ENCODE peak calls at places on chromosome 3, in eight cellular contexts. One of them, this sample, is unnamed.

GRCh38 chr3:149010504-149010951 is 19.2 kb downstream of the GYG1 start:
- DNase-seq in bronchial epithelial cell: no peak
- DNase-seq in astrocyte of the spinal cord: no peak
- DNase-seq in LHCN-M2: no peak
- DNase-seq in fibroblast of pulmonary artery: peak; percentile 65
- DNase-seq in Right ventricle myocardium superior: no peak
- DNase-seq in M059J: no peak
- DNase-seq in DMS153: no peak
- DNase-seq in this sample: no peak

GRCh38 chr3:17640466-17640865 is 102.0 kb downstream of the TBC1D5 start:
- DNase-seq in bronchial epithelial cell: peak; percentile 56
- DNase-seq in astrocyte of the spinal cord: peak; percentile 45
- DNase-seq in LHCN-M2: peak; percentile 56
- DNase-seq in fibroblast of pulmonary artery: peak; percentile 39
- DNase-seq in Right ventricle myocardium superior: no peak
- DNase-seq in M059J: peak; percentile 44
- DNase-seq in DMS153: no peak
- DNase-seq in this sample: peak; percentile 38

GRCh38 chr3:38649500-38650247 is at the start of gene SCN5A:
- DNase-seq in bronchial epithelial cell: no peak
- DNase-seq in astrocyte of the spinal cord: no peak
- DNase-seq in LHCN-M2: peak; percentile 51
- DNase-seq in fibroblast of pulmonary artery: peak; percentile 12
- DNase-seq in Right ventricle myocardium superior: peak; percentile 73
- DNase-seq in M059J: peak; percentile 31
- DNase-seq in DMS153: no peak
- DNase-seq in this sample: peak; percentile 51

GRCh38 chr3:129366312-129366831 is 62.1 kb downstream of the EFCAB12 start:
- DNase-seq in bronchial epithelial cell: no peak
- DNase-seq in astrocyte of the spinal cord: no peak
- DNase-seq in LHCN-M2: no peak
- DNase-seq in fibroblast of pulmonary artery: no peak
- DNase-seq in Right ventricle myocardium superior: no peak
- DNase-seq in M059J: no peak
- DNase-seq in DMS153: no peak
- DNase-seq in this sample: no peak

GRCh38 chr3:186255703-186256331 is 106.2 kb downstream of the DGKG start:
- DNase-seq in bronchial epithelial cell: peak; percentile 55
- DNase-seq in astrocyte of the spinal cord: no peak
- DNase-seq in LHCN-M2: no peak
- DNase-seq in fibroblast of pulmonary artery: no peak
- DNase-seq in Right ventricle myocardium superior: no peak
- DNase-seq in M059J: no peak
- DNase-seq in DMS153: no peak
- DNase-seq in this sample: no peak

GRCh38 chr3:49994476-49994875 is 54.5 kb downstream of the RBM6 start:
- DNase-seq in bronchial epithelial cell: no peak
- DNase-seq in astrocyte of the spinal cord: no peak
- DNase-seq in LHCN-M2: no peak
- DNase-seq in fibroblast of pulmonary artery: no peak
- DNase-seq in Right ventricle myocardium superior: no peak
- DNase-seq in M059J: no peak
- DNase-seq in DMS153: no peak
- DNase-seq in this sample: no peak

GRCh38 chr3:63228677-63229076 is 49.4 kb upstream of the SYNPR start:
- DNase-seq in bronchial epithelial cell: peak; percentile 56
- DNase-seq in astrocyte of the spinal cord: peak; percentile 31
- DNase-seq in LHCN-M2: peak; percentile 63
- DNase-seq in fibroblast of pulmonary artery: peak; percentile 43
- DNase-seq in Right ventricle myocardium superior: no peak
- DNase-seq in M059J: peak; percentile 42
- DNase-seq in DMS153: peak; percentile 18
- DNase-seq in this sample: peak; percentile 18

GRCh38 chr3:79019137-79019923 is 748.5 kb downstream of the ROBO1 start:
- DNase-seq in bronchial epithelial cell: peak; percentile 86
- DNase-seq in astrocyte of the spinal cord: peak; percentile 96
- DNase-seq in LHCN-M2: peak; percentile 88
- DNase-seq in fibroblast of pulmonary artery: peak; percentile 94
- DNase-seq in Right ventricle myocardium superior: peak; percentile 81
- DNase-seq in M059J: peak; percentile 80
- DNase-seq in DMS153: peak; percentile 77
- DNase-seq in this sample: peak; percentile 25

GRCh38 chr3:72892081-72892763 is 4.4 kb downstream of the GXYLT2 start:
- DNase-seq in bronchial epithelial cell: peak; percentile 90
- DNase-seq in astrocyte of the spinal cord: peak; percentile 89
- DNase-seq in LHCN-M2: peak; percentile 89
- DNase-seq in fibroblast of pulmonary artery: peak; percentile 95
- DNase-seq in Right ventricle myocardium superior: no peak
- DNase-seq in M059J: peak; percentile 54
- DNase-seq in DMS153: no peak
- DNase-seq in this sample: peak; percentile 32

GRCh38 chr3:52317601-52318000 is 1.5 kb downstream of the DNAH1 start:
- DNase-seq in bronchial epithelial cell: peak; percentile 68
- DNase-seq in astrocyte of the spinal cord: peak; percentile 23
- DNase-seq in LHCN-M2: no peak
- DNase-seq in fibroblast of pulmonary artery: peak; percentile 24
- DNase-seq in Right ventricle myocardium superior: peak; percentile 78
- DNase-seq in M059J: no peak
- DNase-seq in DMS153: peak; percentile 52
- DNase-seq in this sample: peak; percentile 54

GRCh38 chr3:4738737-4739274 is 240.4 kb upstream of the BHLHE40 start:
- DNase-seq in bronchial epithelial cell: peak; percentile 47
- DNase-seq in astrocyte of the spinal cord: no peak
- DNase-seq in LHCN-M2: no peak
- DNase-seq in fibroblast of pulmonary artery: no peak
- DNase-seq in Right ventricle myocardium superior: no peak
- DNase-seq in M059J: peak; percentile 83
- DNase-seq in DMS153: no peak
- DNase-seq in this sample: no peak

GRCh38 chr3:128555098-128555825 is 62.3 kb upstream of the GATA2 start:
- DNase-seq in bronchial epithelial cell: peak; percentile 4
- DNase-seq in astrocyte of the spinal cord: no peak
- DNase-seq in LHCN-M2: no peak
- DNase-seq in fibroblast of pulmonary artery: peak; percentile 26
- DNase-seq in Right ventricle myocardium superior: peak; percentile 76
- DNase-seq in M059J: no peak
- DNase-seq in DMS153: no peak
- DNase-seq in this sample: peak; percentile 86

GRCh38 chr3:112445839-112446238 is 53.4 kb downstream of the BTLA start:
- DNase-seq in bronchial epithelial cell: no peak
- DNase-seq in astrocyte of the spinal cord: no peak
- DNase-seq in LHCN-M2: peak; percentile 6
- DNase-seq in fibroblast of pulmonary artery: peak; percentile 64
- DNase-seq in Right ventricle myocardium superior: no peak
- DNase-seq in M059J: no peak
- DNase-seq in DMS153: no peak
- DNase-seq in this sample: no peak

GRCh38 chr3:55709411-55709997 is 222.4 kb upstream of the WNT5A start:
- DNase-seq in bronchial epithelial cell: no peak
- DNase-seq in astrocyte of the spinal cord: no peak
- DNase-seq in LHCN-M2: no peak
- DNase-seq in fibroblast of pulmonary artery: no peak
- DNase-seq in Right ventricle myocardium superior: no peak
- DNase-seq in M059J: no peak
- DNase-seq in DMS153: no peak
- DNase-seq in this sample: no peak

GRCh38 chr3:193080821-193081220 is 160.2 kb upstream of the PLAAT1 start:
- DNase-seq in bronchial epithelial cell: no peak
- DNase-seq in astrocyte of the spinal cord: no peak
- DNase-seq in LHCN-M2: no peak
- DNase-seq in fibroblast of pulmonary artery: no peak
- DNase-seq in Right ventricle myocardium superior: no peak
- DNase-seq in M059J: no peak
- DNase-seq in DMS153: no peak
- DNase-seq in this sample: no peak

GRCh38 chr3:24264748-24265158 is 229.9 kb downstream of the THRB start:
- DNase-seq in bronchial epithelial cell: peak; percentile 57
- DNase-seq in astrocyte of the spinal cord: peak; percentile 43
- DNase-seq in LHCN-M2: peak; percentile 32
- DNase-seq in fibroblast of pulmonary artery: peak; percentile 70
- DNase-seq in Right ventricle myocardium superior: no peak
- DNase-seq in M059J: peak; percentile 31
- DNase-seq in DMS153: no peak
- DNase-seq in this sample: peak; percentile 73

GRCh38 chr3:142660379-142660778 is 63.5 kb upstream of the TRPC1 start:
- DNase-seq in bronchial epithelial cell: no peak
- DNase-seq in astrocyte of the spinal cord: no peak
- DNase-seq in LHCN-M2: no peak
- DNase-seq in fibroblast of pulmonary artery: no peak
- DNase-seq in Right ventricle myocardium superior: no peak
- DNase-seq in M059J: no peak
- DNase-seq in DMS153: no peak
- DNase-seq in this sample: no peak

GRCh38 chr3:185046623-185047022 is 106.2 kb downstream of the C3orf70 start:
- DNase-seq in bronchial epithelial cell: no peak
- DNase-seq in astrocyte of the spinal cord: no peak
- DNase-seq in LHCN-M2: no peak
- DNase-seq in fibroblast of pulmonary artery: no peak
- DNase-seq in Right ventricle myocardium superior: no peak
- DNase-seq in M059J: no peak
- DNase-seq in DMS153: no peak
- DNase-seq in this sample: no peak

GRCh38 chr3:40037582-40037981 is 228.2 kb downstream of the MYRIP start:
- DNase-seq in bronchial epithelial cell: no peak
- DNase-seq in astrocyte of the spinal cord: no peak
- DNase-seq in LHCN-M2: no peak
- DNase-seq in fibroblast of pulmonary artery: no peak
- DNase-seq in Right ventricle myocardium superior: no peak
- DNase-seq in M059J: no peak
- DNase-seq in DMS153: no peak
- DNase-seq in this sample: no peak

GRCh38 chr3:73568371-73568862 is 56.3 kb downstream of the PDZRN3 start:
- DNase-seq in bronchial epithelial cell: no peak
- DNase-seq in astrocyte of the spinal cord: no peak
- DNase-seq in LHCN-M2: no peak
- DNase-seq in fibroblast of pulmonary artery: no peak
- DNase-seq in Right ventricle myocardium superior: no peak
- DNase-seq in M059J: no peak
- DNase-seq in DMS153: no peak
- DNase-seq in this sample: no peak

GRCh38 chr3:55482496-55483195 is 4.5 kb downstream of the WNT5A start:
- DNase-seq in bronchial epithelial cell: no peak
- DNase-seq in astrocyte of the spinal cord: peak; percentile 75
- DNase-seq in LHCN-M2: no peak
- DNase-seq in fibroblast of pulmonary artery: no peak
- DNase-seq in Right ventricle myocardium superior: no peak
- DNase-seq in M059J: peak; percentile 38
- DNase-seq in DMS153: no peak
- DNase-seq in this sample: no peak

GRCh38 chr3:11498646-11499045 is 145.1 kb downstream of the VGLL4 start:
- DNase-seq in bronchial epithelial cell: peak; percentile 68
- DNase-seq in astrocyte of the spinal cord: peak; percentile 77
- DNase-seq in LHCN-M2: peak; percentile 60
- DNase-seq in fibroblast of pulmonary artery: peak; percentile 87
- DNase-seq in Right ventricle myocardium superior: peak; percentile 81
- DNase-seq in M059J: peak; percentile 83
- DNase-seq in DMS153: no peak
- DNase-seq in this sample: peak; percentile 78

GRCh38 chr3:123008808-123009207 is 18.8 kb downstream of the SEMA5B start:
- DNase-seq in bronchial epithelial cell: no peak
- DNase-seq in astrocyte of the spinal cord: no peak
- DNase-seq in LHCN-M2: no peak
- DNase-seq in fibroblast of pulmonary artery: no peak
- DNase-seq in Right ventricle myocardium superior: no peak
- DNase-seq in M059J: no peak
- DNase-seq in DMS153: no peak
- DNase-seq in this sample: no peak

GRCh38 chr3:131020122-131020693 is 6.4 kb downstream of the ASTE1 start:
- DNase-seq in bronchial epithelial cell: no peak
- DNase-seq in astrocyte of the spinal cord: no peak
- DNase-seq in LHCN-M2: peak; percentile 74
- DNase-seq in fibroblast of pulmonary artery: no peak
- DNase-seq in Right ventricle myocardium superior: no peak
- DNase-seq in M059J: no peak
- DNase-seq in DMS153: no peak
- DNase-seq in this sample: no peak

GRCh38 chr3:38084019-38084968 is 45.3 kb downstream of the DLEC1 start:
- DNase-seq in bronchial epithelial cell: no peak
- DNase-seq in astrocyte of the spinal cord: peak; percentile 31
- DNase-seq in LHCN-M2: peak; percentile 31
- DNase-seq in fibroblast of pulmonary artery: peak; percentile 41
- DNase-seq in Right ventricle myocardium superior: peak; percentile 41
- DNase-seq in M059J: peak; percentile 49
- DNase-seq in DMS153: no peak
- DNase-seq in this sample: no peak

GRCh38 chr3:58092516-58092915 is 84.3 kb downstream of the FLNB start:
- DNase-seq in bronchial epithelial cell: no peak
- DNase-seq in astrocyte of the spinal cord: no peak
- DNase-seq in LHCN-M2: no peak
- DNase-seq in fibroblast of pulmonary artery: peak; percentile 35
- DNase-seq in Right ventricle myocardium superior: no peak
- DNase-seq in M059J: no peak
- DNase-seq in DMS153: no peak
- DNase-seq in this sample: no peak

GRCh38 chr3:13308406-13308805 is 111.7 kb downstream of the NUP210 start:
- DNase-seq in bronchial epithelial cell: peak; percentile 47
- DNase-seq in astrocyte of the spinal cord: peak; percentile 42
- DNase-seq in LHCN-M2: no peak
- DNase-seq in fibroblast of pulmonary artery: peak; percentile 31
- DNase-seq in Right ventricle myocardium superior: peak; percentile 20
- DNase-seq in M059J: peak; percentile 9
- DNase-seq in DMS153: no peak
- DNase-seq in this sample: peak; percentile 64

GRCh38 chr3:179027326-179027900 is 44.2 kb downstream of the ZMAT3 start:
- DNase-seq in bronchial epithelial cell: no peak
- DNase-seq in astrocyte of the spinal cord: peak; percentile 79
- DNase-seq in LHCN-M2: peak; percentile 66
- DNase-seq in fibroblast of pulmonary artery: peak; percentile 64
- DNase-seq in Right ventricle myocardium superior: no peak
- DNase-seq in M059J: peak; percentile 15
- DNase-seq in DMS153: no peak
- DNase-seq in this sample: no peak

GRCh38 chr3:27914199-27914598 is 192.1 kb upstream of the EOMES start:
- DNase-seq in bronchial epithelial cell: no peak
- DNase-seq in astrocyte of the spinal cord: no peak
- DNase-seq in LHCN-M2: peak; percentile 18
- DNase-seq in fibroblast of pulmonary artery: peak; percentile 7
- DNase-seq in Right ventricle myocardium superior: no peak
- DNase-seq in M059J: peak; percentile 2
- DNase-seq in DMS153: no peak
- DNase-seq in this sample: no peak

GRCh38 chr3:194875581-194876402 is 190.1 kb downstream of the FAM43A start:
- DNase-seq in bronchial epithelial cell: no peak
- DNase-seq in astrocyte of the spinal cord: no peak
- DNase-seq in LHCN-M2: no peak
- DNase-seq in fibroblast of pulmonary artery: no peak
- DNase-seq in Right ventricle myocardium superior: no peak
- DNase-seq in M059J: no peak
- DNase-seq in DMS153: no peak
- DNase-seq in this sample: no peak

GRCh38 chr3:156681003-156681402 is 6.6 kb downstream of the TIPARP start:
- DNase-seq in bronchial epithelial cell: peak; percentile 100
- DNase-seq in astrocyte of the spinal cord: peak; percentile 89
- DNase-seq in LHCN-M2: peak; percentile 94
- DNase-seq in fibroblast of pulmonary artery: peak; percentile 98
- DNase-seq in Right ventricle myocardium superior: no peak
- DNase-seq in M059J: peak; percentile 99
- DNase-seq in DMS153: peak; percentile 98
- DNase-seq in this sample: peak; percentile 87

GRCh38 chr3:141807277-141808038 is 44.2 kb downstream of the GRK7 start:
- DNase-seq in bronchial epithelial cell: no peak
- DNase-seq in astrocyte of the spinal cord: no peak
- DNase-seq in LHCN-M2: no peak
- DNase-seq in fibroblast of pulmonary artery: no peak
- DNase-seq in Right ventricle myocardium superior: no peak
- DNase-seq in M059J: no peak
- DNase-seq in DMS153: no peak
- DNase-seq in this sample: no peak

GRCh38 chr3:101466465-101467309 is 46.3 kb downstream of the SENP7 start:
- DNase-seq in bronchial epithelial cell: peak; percentile 22
- DNase-seq in astrocyte of the spinal cord: no peak
- DNase-seq in LHCN-M2: no peak
- DNase-seq in fibroblast of pulmonary artery: no peak
- DNase-seq in Right ventricle myocardium superior: peak; percentile 43
- DNase-seq in M059J: no peak
- DNase-seq in DMS153: peak; percentile 12
- DNase-seq in this sample: peak; percentile 4

GRCh38 chr3:171829841-171830559 is 13.1 kb upstream of the TMEM212 start:
- DNase-seq in bronchial epithelial cell: peak; percentile 66
- DNase-seq in astrocyte of the spinal cord: peak; percentile 79
- DNase-seq in LHCN-M2: peak; percentile 72
- DNase-seq in fibroblast of pulmonary artery: peak; percentile 93
- DNase-seq in Right ventricle myocardium superior: peak; percentile 91
- DNase-seq in M059J: peak; percentile 82
- DNase-seq in DMS153: peak; percentile 68
- DNase-seq in this sample: peak; percentile 93

This sample was measured in dermis blood vessel endothelial cell.